ENCODE peak calls at places on chromosomes 5 and 9, in ten cellular contexts. One of them, this sample, is unnamed.

GRCh38 chr5:1321576-1321975 is 23.3 kb downstream of the CLPTM1L start:
- DNase-seq in stimulated activated naive B cell treated with anti-CD40 and anti-IgM and Interleukin-4, amounts not matched to agents 10 μg/mL and 1 μg/mL and 100 μg/mL, for 72 hours: no peak
- DNase-seq in left ventricle myocardium inferior: no peak
- DNase-seq in omental fat pad: no peak
- DNase-seq in AG08396: no peak
- DNase-seq in neural progenitor cell: no peak
- DNase-seq in hepatic stellate cell: no peak
- DNase-seq in CD8-positive, alpha-beta memory T cell: peak
- DNase-seq in SK-N-SH: no peak
- DNase-seq in OCI-LY7: no peak
- DNase-seq in this sample: no peak

GRCh38 chr5:43421450-43422133 is 9.4 kb upstream of the CCL28 start:
- DNase-seq in omental fat pad: no peak
- DNase-seq in CD8-positive, alpha-beta memory T cell: no peak
- DNase-seq in OCI-LY7: no peak
- DNase-seq in hepatic stellate cell: no peak
- DNase-seq in SK-N-SH: no peak
- DNase-seq in AG08396: no peak
- DNase-seq in neural progenitor cell: no peak
- DNase-seq in left ventricle myocardium inferior: no peak
- DNase-seq in stimulated activated naive B cell treated with anti-CD40 and anti-IgM and Interleukin-4, amounts not matched to agents 10 μg/mL and 1 μg/mL and 100 μg/mL, for 72 hours: no peak
- DNase-seq in this sample: no peak

GRCh38 chr9:27351438-27351837 is 54.5 kb upstream of the EQTN start:
- DNase-seq in neural progenitor cell: no peak
- DNase-seq in SK-N-SH: no peak
- DNase-seq in CD8-positive, alpha-beta memory T cell: no peak
- DNase-seq in omental fat pad: no peak
- DNase-seq in OCI-LY7: no peak
- DNase-seq in hepatic stellate cell: no peak
- DNase-seq in AG08396: no peak
- DNase-seq in left ventricle myocardium inferior: peak
- DNase-seq in stimulated activated naive B cell treated with anti-CD40 and anti-IgM and Interleukin-4, amounts not matched to agents 10 μg/mL and 1 μg/mL and 100 μg/mL, for 72 hours: no peak
- DNase-seq in this sample: peak

GRCh38 chr5:36441215-36441614 is 139.5 kb upstream of the RANBP3L start:
- DNase-seq in SK-N-SH: no peak
- DNase-seq in AG08396: no peak
- DNase-seq in OCI-LY7: no peak
- DNase-seq in left ventricle myocardium inferior: no peak
- DNase-seq in hepatic stellate cell: no peak
- DNase-seq in stimulated activated naive B cell treated with anti-CD40 and anti-IgM and Interleukin-4, amounts not matched to agents 10 μg/mL and 1 μg/mL and 100 μg/mL, for 72 hours: no peak
- DNase-seq in CD8-positive, alpha-beta memory T cell: no peak
- DNase-seq in neural progenitor cell: no peak
- DNase-seq in omental fat pad: no peak
- DNase-seq in this sample: no peak

GRCh38 chr5:73799401-73799972 is 173.5 kb downstream of the ARHGEF28 start:
- DNase-seq in omental fat pad: no peak
- DNase-seq in neural progenitor cell: no peak
- DNase-seq in left ventricle myocardium inferior: no peak
- DNase-seq in AG08396: no peak
- DNase-seq in OCI-LY7: no peak
- DNase-seq in CD8-positive, alpha-beta memory T cell: no peak
- DNase-seq in SK-N-SH: no peak
- DNase-seq in stimulated activated naive B cell treated with anti-CD40 and anti-IgM and Interleukin-4, amounts not matched to agents 10 μg/mL and 1 μg/mL and 100 μg/mL, for 72 hours: no peak
- DNase-seq in hepatic stellate cell: no peak
- DNase-seq in this sample: no peak

GRCh38 chr9:28056006-28056405 is 482.7 kb upstream of the C9orf72 start:
- DNase-seq in hepatic stellate cell: no peak
- DNase-seq in stimulated activated naive B cell treated with anti-CD40 and anti-IgM and Interleukin-4, amounts not matched to agents 10 μg/mL and 1 μg/mL and 100 μg/mL, for 72 hours: no peak
- DNase-seq in CD8-positive, alpha-beta memory T cell: no peak
- DNase-seq in neural progenitor cell: no peak
- DNase-seq in AG08396: no peak
- DNase-seq in OCI-LY7: no peak
- DNase-seq in left ventricle myocardium inferior: no peak
- DNase-seq in omental fat pad: no peak
- DNase-seq in SK-N-SH: no peak
- DNase-seq in this sample: no peak

GRCh38 chr9:89179920-89180667 is 1.5 kb upstream of the SHC3 start:
- DNase-seq in OCI-LY7: no peak
- DNase-seq in SK-N-SH: peak
- DNase-seq in left ventricle myocardium inferior: peak
- DNase-seq in hepatic stellate cell: peak
- DNase-seq in neural progenitor cell: peak
- DNase-seq in CD8-positive, alpha-beta memory T cell: no peak
- DNase-seq in omental fat pad: peak
- DNase-seq in stimulated activated naive B cell treated with anti-CD40 and anti-IgM and Interleukin-4, amounts not matched to agents 10 μg/mL and 1 μg/mL and 100 μg/mL, for 72 hours: peak
- DNase-seq in AG08396: peak
- DNase-seq in this sample: peak

GRCh38 chr9:85024374-85024773 is 354.8 kb downstream of the NTRK2 start:
- DNase-seq in left ventricle myocardium inferior: no peak
- DNase-seq in SK-N-SH: no peak
- DNase-seq in OCI-LY7: no peak
- DNase-seq in AG08396: no peak
- DNase-seq in hepatic stellate cell: no peak
- DNase-seq in neural progenitor cell: no peak
- DNase-seq in stimulated activated naive B cell treated with anti-CD40 and anti-IgM and Interleukin-4, amounts not matched to agents 10 μg/mL and 1 μg/mL and 100 μg/mL, for 72 hours: no peak
- DNase-seq in omental fat pad: no peak
- DNase-seq in CD8-positive, alpha-beta memory T cell: no peak
- DNase-seq in this sample: no peak

This sample was measured in heart right ventricle.